ENCODE peak calls at places on chromosome 12, in five cellular contexts. O is EH, Y is T-cell, N is aorta, R is SHP77. Z is an unnamed sample.

GRCh38 chr12:11071414-11071813 is 9.3 kb upstream of the TAS2R46 start:
- DNase-seq in N (no peak), O (no peak), R (no peak), Y (no peak), Z (no peak)

GRCh38 chr12:1918081-1918874 is at the start of gene CACNA2D4:
- DNase-seq in N (peak), O (no peak), Y (no peak), R (no peak), Z (no peak)

GRCh38 chr12:3137268-3137761 is 60.1 kb downstream of the TSPAN9 start:
- DNase-seq in R (no peak), O (peak), Y (no peak), N (peak), Z (peak)

GRCh38 chr12:124311292-124312109 is 16.6 kb downstream of the RFLNA start:
- DNase-seq in Y (no peak), N (no peak), O (no peak), R (peak), Z (no peak)

GRCh38 chr12:120093336-120093591 is 23.3 kb downstream of the RAB35 start:
- DNase-seq in R (no peak), O (no peak), Y (no peak), N (no peak), Z (no peak)

GRCh38 chr12:2764398-2764797 is 30.4 kb upstream of the FKBP4 start:
- DNase-seq in Y (no peak), N (no peak), O (no peak), R (no peak), Z (no peak)

GRCh38 chr12:4615667-4616066 is 33.2 kb downstream of the AKAP3 start:
- DNase-seq in O (no peak), R (no peak), Y (no peak), N (no peak), Z (no peak)

GRCh38 chr12:93990832-93991748 is 157.3 kb upstream of the PLXNC1 start:
- DNase-seq in O (peak), N (no peak), Y (no peak), R (peak), Z (no peak)

GRCh38 chr12:118249547-118249946 is 113.6 kb downstream of the PEBP1 start:
- DNase-seq in N (no peak), Y (no peak), O (no peak), R (no peak), Z (no peak)

GRCh38 chr12:67430708-67431335 is 161.7 kb downstream of the CAND1 start:
- DNase-seq in Y (no peak), O (peak), R (peak), N (peak), Z (no peak)

GRCh38 chr12:110561471-110562201 is 21.5 kb downstream of the PPTC7 start:
- DNase-seq in R (no peak), O (peak), Y (no peak), N (no peak), Z (no peak)

GRCh38 chr12:123934829-123935228 is 37.8 kb downstream of the CCDC92 start:
- DNase-seq in N (no peak), Y (no peak), R (no peak), O (peak), Z (peak)

GRCh38 chr12:50923361-50924130 is 28.8 kb upstream of the HIGD1C start:
- DNase-seq in N (no peak), Y (no peak), O (peak), R (peak), Z (no peak)

GRCh38 chr12:116577149-116577548 is 18.0 kb downstream of the MAP1LC3B2 start:
- DNase-seq in O (no peak), R (no peak), Y (no peak), N (no peak), Z (no peak)

GRCh38 chr12:31015215-31015614 is 58.4 kb upstream of the DDX11 start:
- DNase-seq in R (no peak), N (no peak), Y (no peak), O (no peak), Z (no peak)

GRCh38 chr12:109994262-109995175 is 1.6 kb downstream of the GIT2 start:
- DNase-seq in N (no peak), R (no peak), Y (no peak), O (no peak), Z (no peak)

GRCh38 chr12:121866331-121866730 is 7.7 kb upstream of the HPD start:
- DNase-seq in O (peak), Y (no peak), R (no peak), N (no peak), Z (no peak)

GRCh38 chr12:131694116-131694838 is 16.6 kb upstream of the SFSWAP start:
- DNase-seq in O (no peak), N (no peak), Y (no peak), R (no peak), Z (no peak)

GRCh38 chr12:3315201-3315661 is 175.8 kb upstream of the PRMT8 start:
- DNase-seq in O (peak), Y (no peak), R (peak), N (no peak), Z (peak)

GRCh38 chr12:57590892-57591566 is at the start of gene PIP4K2C:
- DNase-seq in O (peak), Y (peak), N (peak), R (peak), Z (peak)